ENCODE peak calls at places on chromosomes 7 and 10, in nine cellular contexts. W is tibial nerve, E is heart right ventricle, F is IMR-90, G is adipocyte, H is heart left ventricle, Y is fibroblast of lung, T is body of pancreas, O is lung. M is an unnamed sample. For H3K4me1, the result is how much of the 10 kb centered on the place peaks cover.

GRCh38 chr10:4033341-4033896 is 248.4 kb upstream of the KLF6 start:
- DNase-seq in O (no peak), Y (no peak), F (peak), W (no peak), E (no peak), H (no peak), T (no peak), G (no peak), M (no peak)

GRCh38 chr7:17233643-17234397 is 64.6 kb upstream of the AHR start:
- DNase-seq in W (no peak), F (no peak), O (no peak), G (peak), Y (no peak), T (no peak), H (no peak), E (no peak), M (no peak)

GRCh38 chr10:115948415-115948814 is 324.6 kb downstream of the GFRA1 start:
- DNase-seq in Y (peak), F (peak), G (peak), T (no peak), H (no peak), O (no peak), W (no peak), E (no peak), M (no peak)

GRCh38 chr10:13712799-13713581 is 126.2 kb downstream of the PRPF18 start:
- DNase-seq in H (peak), Y (peak), T (peak), O (peak), E (peak), F (peak), W (peak), G (peak), M (peak)

GRCh38 chr7:52911326-52911725 is 124.1 kb upstream of the POM121L12 start:
- DNase-seq in G (no peak), W (no peak), O (no peak), F (no peak), Y (no peak), T (no peak), H (no peak), E (no peak), M (no peak)

GRCh38 chr10:111107023-111107422 is 30.2 kb downstream of the ADRA2A start:
- DNase-seq in W (no peak), T (peak), F (no peak), H (no peak), Y (no peak), E (no peak), O (no peak), G (no peak), M (no peak)

GRCh38 chr7:359776-360361 is 69.9 kb downstream of the FOXL3 start:
- DNase-seq in F (no peak), E (peak), W (no peak), T (no peak), H (no peak), Y (no peak), O (no peak), G (no peak), M (no peak)

GRCh38 chr7:26626156-26626555 is 238.2 kb downstream of the SKAP2 start:
- DNase-seq in E (no peak), Y (no peak), H (no peak), W (no peak), T (no peak), O (no peak), G (no peak), F (no peak), M (no peak)

GRCh38 chr7:157884461-157885062 is 547.8 kb downstream of the DNAJB6 start:
- DNase-seq in E (no peak), H (no peak), F (no peak), Y (no peak), T (no peak), O (no peak), W (no peak), G (no peak), M (no peak)

GRCh38 chr10:11898372-11899066 is 75.4 kb downstream of the PROSER2 start:
- DNase-seq in Y (peak), O (peak), E (no peak), W (no peak), G (no peak), T (peak), H (no peak), F (peak), M (no peak)

GRCh38 chr7:46932656-46933424 is 649.1 kb downstream of the TNS3 start:
- DNase-seq in E (no peak), G (peak), Y (peak), F (peak), W (peak), T (peak), H (peak), O (peak), M (no peak)

GRCh38 chr10:78651287-78651686 is 417.5 kb upstream of the ZMIZ1 start:
- DNase-seq in W (no peak), G (no peak), Y (no peak), F (no peak), O (no peak), T (no peak), H (no peak), E (no peak), M (no peak)

GRCh38 chr7:118250860-118251494 is 26.5 kb downstream of the ANKRD7 start:
- DNase-seq in Y (no peak), E (no peak), O (no peak), T (no peak), W (no peak), G (peak), F (no peak), H (no peak), M (no peak)

GRCh38 chr10:20922461-20922860 is 25.4 kb upstream of the NEBL start:
- DNase-seq in W (no peak), F (no peak), E (no peak), T (no peak), O (no peak), H (no peak), Y (no peak), G (no peak), M (no peak)

GRCh38 chr10:63439607-63440006 is 26.2 kb downstream of the JMJD1C start:
- DNase-seq in T (no peak), G (no peak), Y (no peak), O (no peak), E (no peak), W (no peak), F (no peak), H (no peak), M (no peak)

GRCh38 chr10:31526681-31527080 is 207.7 kb downstream of the ZEB1 start:
- DNase-seq in F (peak), W (no peak), G (no peak), H (no peak), Y (no peak), T (no peak), E (no peak), O (no peak), M (no peak)

GRCh38 chr7:157139142-157140117 is 704 bp downstream of the UBE3C start:
- DNase-seq in H (peak), F (peak), W (peak), O (peak), Y (peak), E (peak), G (peak), T (peak), M (peak)

GRCh38 chr10:129971381-129972144 is 7.5 kb upstream of the EBF3 start:
- DNase-seq in W (no peak), H (no peak), T (peak), Y (peak), O (peak), G (peak), E (peak), F (peak), M (no peak)

GRCh38 chr10:1061930-1062769 is 6.0 kb downstream of the WDR37 start:
- DNase-seq in T (no peak), H (no peak), Y (no peak), G (no peak), E (no peak), F (peak), W (no peak), O (no peak), M (no peak)

GRCh38 chr7:127504715-127505114 is 80.7 kb downstream of the GCC1 start:
- DNase-seq in F (peak), W (no peak), O (no peak), G (peak), H (no peak), E (peak), T (peak), Y (peak), M (no peak)

GRCh38 chr7:78734626-78735025 is 718.8 kb downstream of the MAGI2 start:
- DNase-seq in Y (no peak), F (no peak), W (no peak), H (no peak), E (no peak), T (no peak), O (no peak), G (no peak), M (no peak)

GRCh38 chr10:121722665-121723064 is 124.4 kb upstream of the FGFR2 start:
- DNase-seq in O (no peak), F (no peak), G (no peak), H (no peak), W (no peak), Y (no peak), E (no peak), T (no peak), M (no peak)

GRCh38 chr7:70092314-70093303 is 494.3 kb downstream of the AUTS2 start:
- DNase-seq in H (peak), F (peak), E (peak), G (peak), T (no peak), Y (peak), O (no peak), W (no peak), M (no peak)

GRCh38 chr7:92784935-92785334 is 51.4 kb downstream of the CDK6 start:
- DNase-seq in W (no peak), E (no peak), O (no peak), G (no peak), Y (no peak), H (no peak), F (no peak), T (no peak), M (no peak)

GRCh38 chr7:108078156-108078781 is 51.9 kb downstream of the LAMB4 start:
- DNase-seq in W (no peak), G (no peak), F (peak), H (no peak), Y (no peak), O (no peak), T (no peak), E (no peak), M (no peak)

GRCh38 chr7:131538071-131538790 is 18.2 kb downstream of the PODXL start:
- DNase-seq in G (peak), F (peak), W (no peak), H (no peak), E (no peak), Y (no peak), O (no peak), T (no peak), M (no peak)

GRCh38 chr7:151104411-151105235 is 18.3 kb downstream of the AGAP3 start:
- DNase-seq in T (no peak), W (peak), F (peak), E (no peak), O (no peak), G (peak), H (no peak), Y (peak), M (no peak)

GRCh38 chr7:81299272-81299671 is 380.4 kb upstream of the SEMA3C start:
- DNase-seq in Y (peak), G (peak), W (no peak), E (no peak), H (no peak), T (peak), O (no peak), F (peak), M (no peak)

DNA sequence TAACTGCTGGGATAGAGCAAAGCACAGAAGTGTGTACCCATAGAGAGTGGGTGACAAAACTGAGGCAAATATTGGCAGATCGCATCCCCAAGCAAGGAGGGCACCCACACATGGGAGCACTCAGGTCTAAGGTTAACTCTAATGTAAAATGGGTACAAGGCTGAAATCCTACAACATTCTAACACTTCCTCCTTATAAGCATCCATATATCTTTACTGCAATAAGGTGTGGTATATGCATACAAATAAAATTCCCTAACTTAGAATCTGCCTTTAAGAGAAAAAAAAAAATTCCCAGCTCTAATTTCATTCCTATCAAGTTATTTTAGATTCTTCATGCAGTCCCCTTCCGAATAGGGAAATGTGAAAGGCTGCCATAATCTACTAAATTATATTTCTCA is 18.7 kb downstream of the EIF3A start:
- DNase-seq in W (no peak), H (no peak), E (no peak), G (no peak), F (no peak), T (no peak), Y (no peak), O (no peak), M (no peak)
- H3K4me1 ChIP-seq in W (under half), H (under half), E (under half), G (under half), F (under half), T (under half), Y (under half), O (under half), M (under half)

GRCh38 chr7:101950450-101951119 is 133.2 kb downstream of the CUX1 start:
- DNase-seq in G (peak), O (no peak), W (no peak), Y (peak), H (no peak), E (no peak), T (no peak), F (peak), M (no peak)

GRCh38 chr7:101954494-101954893 is 137.1 kb downstream of the CUX1 start:
- DNase-seq in G (no peak), W (no peak), T (no peak), E (no peak), F (no peak), Y (no peak), H (no peak), O (no peak), M (no peak)

GRCh38 chr7:101951757-101952156 is 134.3 kb downstream of the CUX1 start:
- DNase-seq in E (no peak), Y (no peak), T (no peak), F (no peak), G (no peak), O (no peak), W (no peak), H (no peak), M (no peak)

GRCh38 chr7:101952355-101953247 is 135.2 kb downstream of the CUX1 start:
- DNase-seq in H (no peak), G (peak), W (no peak), E (no peak), O (no peak), T (peak), Y (peak), F (peak), M (no peak)

DNA sequence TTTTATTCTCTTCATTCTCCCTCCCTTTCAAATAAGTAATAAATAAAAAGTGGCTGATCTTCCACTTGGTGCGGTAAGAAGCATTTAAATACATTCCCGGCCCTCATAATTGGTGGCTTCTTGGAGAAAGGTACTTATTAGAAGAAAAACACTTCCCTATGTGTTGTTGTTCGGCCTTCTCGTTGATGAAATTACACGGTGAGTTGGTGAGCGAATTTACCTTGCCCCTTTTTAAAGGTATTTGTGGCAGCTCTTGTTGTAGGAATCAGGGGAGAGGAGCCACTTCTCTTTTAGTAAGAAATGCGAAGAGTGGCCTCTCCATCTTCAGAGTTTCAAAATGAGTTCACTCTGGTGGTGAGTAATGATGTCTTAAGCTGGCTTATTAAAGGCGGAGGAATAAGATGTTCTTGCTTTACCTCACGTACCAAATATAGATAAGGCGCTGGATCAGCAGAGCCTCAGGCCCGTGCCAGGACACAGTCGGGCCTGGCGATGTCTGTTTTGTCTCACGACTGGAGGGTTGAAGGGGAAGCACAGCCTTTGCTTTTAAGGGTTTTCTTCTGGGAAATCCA is 135.9 kb downstream of the CUX1 start:
- DNase-seq in H (no peak), F (peak), W (no peak), O (no peak), G (peak), T (peak), Y (peak), E (peak), M (no peak)
- H3K4me1 ChIP-seq in H (under half), F (under half), W (under half), O (under half), G (under half), T (under half), Y (under half), E (half or more), M (under half)

DNA sequence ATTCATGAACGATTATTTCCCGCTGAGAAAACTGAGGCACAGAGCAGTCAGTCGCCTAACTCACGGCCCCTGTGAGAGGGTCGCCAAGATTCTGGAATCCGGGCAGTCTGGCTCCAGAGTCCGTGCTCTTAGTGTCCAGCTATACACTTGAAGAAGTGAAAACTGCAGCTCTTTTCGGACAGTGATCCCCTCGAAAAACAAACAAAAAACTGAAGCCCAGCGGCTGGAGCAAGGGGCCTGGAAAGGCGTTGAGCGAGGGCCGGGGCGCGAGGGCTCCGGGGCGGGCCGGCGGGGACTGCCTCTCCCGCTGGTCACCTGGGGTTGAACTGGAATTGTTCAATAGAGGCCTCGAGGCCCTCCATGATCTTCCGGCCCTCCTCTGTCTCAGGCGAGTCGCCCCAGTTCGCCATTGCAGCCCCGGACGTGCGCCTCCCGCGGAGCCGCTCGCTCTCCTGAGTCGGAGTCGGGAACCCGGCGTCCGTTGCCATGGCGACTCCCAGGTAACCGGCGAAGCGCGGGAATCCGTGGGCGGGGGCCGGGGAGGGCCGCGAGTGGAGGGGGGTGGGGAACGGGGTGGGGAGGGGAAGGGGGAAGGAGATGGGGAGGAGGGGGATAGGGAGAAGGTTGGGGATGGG is 889 bp downstream of the C10orf67 start:
- DNase-seq in Y (no peak), T (peak), G (peak), O (peak), H (peak), E (peak), F (peak), W (no peak), M (peak)
- H3K4me1 ChIP-seq in Y (under half), T (under half), G (under half), O (under half), H (under half), E (under half), F (under half), W (under half), M (under half)

GRCh38 chr10:124650820-124651401 is 93.3 kb downstream of the FAM53B start:
- DNase-seq in E (peak), T (no peak), W (no peak), F (no peak), G (no peak), Y (no peak), O (no peak), H (no peak), M (peak)
- H3K4me1 ChIP-seq in E (half or more), T (under half), W (under half), F (under half), G (under half), Y (under half), O (under half), H (half or more), M (under half)

GRCh38 chr7:99790407-99790806 is 6.4 kb upstream of the CYP3A4 start:
- DNase-seq in E (no peak), T (no peak), F (no peak), W (no peak), H (no peak), Y (no peak), O (no peak), G (no peak), M (no peak)

GRCh38 chr7:99791667-99792356 is 7.8 kb upstream of the CYP3A4 start:
- DNase-seq in T (no peak), E (no peak), O (no peak), H (no peak), Y (no peak), F (no peak), W (no peak), G (no peak), M (peak)

GRCh38 chr7:99791021-99791420 is 7.0 kb upstream of the CYP3A4 start:
- DNase-seq in G (no peak), W (no peak), T (no peak), H (no peak), E (no peak), F (peak), O (no peak), Y (no peak), M (no peak)

GRCh38 chr7:99788554-99788953 is 4.6 kb upstream of the CYP3A4 start:
- DNase-seq in O (no peak), H (no peak), G (no peak), E (no peak), F (no peak), T (no peak), W (no peak), Y (no peak), M (no peak)

DNA sequence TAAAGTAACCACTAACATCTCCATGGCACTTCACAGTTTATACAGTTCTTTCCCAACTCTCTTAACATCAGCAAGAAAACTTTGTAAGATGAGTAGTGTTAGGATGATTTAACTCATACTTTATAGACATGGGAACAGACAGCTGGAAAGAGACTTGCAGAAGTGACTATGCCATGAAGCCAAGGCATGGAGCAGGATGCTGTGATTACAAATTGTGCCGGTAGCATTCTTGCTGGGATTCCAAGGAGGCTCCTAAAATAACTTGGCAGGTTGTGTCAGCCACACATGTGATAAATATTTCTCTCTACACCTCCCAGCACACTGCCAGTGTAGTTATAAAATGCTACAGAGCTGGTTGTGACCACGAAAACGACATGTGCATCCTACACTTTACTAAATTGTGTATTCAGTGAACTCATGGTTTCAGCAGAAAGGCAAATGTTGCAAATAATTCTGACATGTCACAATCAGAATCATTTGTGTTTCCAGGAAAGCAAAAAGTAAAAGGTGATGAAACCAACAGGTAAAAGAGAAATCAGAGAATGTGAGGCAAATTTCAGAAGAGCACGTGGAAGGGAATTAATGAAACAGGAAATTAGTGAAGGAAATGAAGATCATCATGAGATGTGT is 5.6 kb upstream of the CYP3A4 start:
- DNase-seq in T (no peak), E (no peak), G (no peak), O (no peak), F (no peak), W (no peak), H (no peak), Y (no peak), M (no peak)
- H3K4me1 ChIP-seq in T (half or more), E (under half), G (under half), O (under half), F (under half), W (under half), H (under half), Y (under half), M (under half)

GRCh38 chr10:128958881-128959690 is 508.0 kb upstream of the MGMT start:
- DNase-seq in T (no peak), G (no peak), W (no peak), F (no peak), Y (no peak), O (no peak), E (no peak), H (no peak), M (no peak)
- H3K4me1 ChIP-seq in T (under half), G (under half), W (under half), F (under half), Y (under half), O (under half), E (under half), H (under half), M (under half)